ENCODE peak calls at places on chromosome 6, in nine cellular contexts. B, G, C, V, L, D, R, O and N are unnamed samples.

GRCh38 chr6:75761489-75761888 is 12.4 kb downstream of the MYO6 start:
- DNase-seq in B (no peak), G (no peak), C (no peak), V (no peak), L (no peak), D (no peak), R (no peak), O (no peak), N (no peak)

GRCh38 chr6:170116643-170117042 is 174.2 kb downstream of the DLL1 start:
- DNase-seq in B (peak; percentile 72), G (no peak), C (no peak), V (no peak), L (no peak), D (no peak), R (peak; percentile 28), O (no peak), N (peak; percentile 18)

GRCh38 chr6:137217801-137218472 is 1.2 kb downstream of the IFNGR1 start:
- DNase-seq in B (peak; percentile 70), G (no peak), C (no peak), V (peak; percentile 75), L (no peak), D (peak; percentile 52), R (no peak), O (no peak), N (no peak)

GRCh38 chr6:36677059-36677749 is 1.3 kb upstream of the CDKN1A start:
- DNase-seq in B (peak; percentile 39), G (no peak), C (no peak), V (no peak), L (no peak), D (peak; percentile 68), R (no peak), O (no peak), N (no peak)

GRCh38 chr6:37971711-37972410 is 152.3 kb downstream of the ZFAND3 start:
- DNase-seq in B (no peak), G (no peak), C (no peak), V (no peak), L (no peak), D (no peak), R (no peak), O (no peak), N (no peak)

GRCh38 chr6:53282741-53283140 is 66.0 kb downstream of the ELOVL5 start:
- DNase-seq in B (no peak), G (no peak), C (peak; percentile 39), V (no peak), L (no peak), D (no peak), R (no peak), O (no peak), N (no peak)

GRCh38 chr6:45816674-45817297 is 198.9 kb downstream of the CLIC5 start:
- DNase-seq in B (no peak), G (peak; percentile 11), C (no peak), V (no peak), L (no peak), D (no peak), R (no peak), O (no peak), N (no peak)

GRCh38 chr6:107539409-107539808 is 49.5 kb downstream of the SOBP start:
- DNase-seq in B (no peak), G (no peak), C (no peak), V (no peak), L (no peak), D (no peak), R (no peak), O (no peak), N (no peak)

GRCh38 chr6:149978610-149979009 is 14.9 kb downstream of the ULBP1 start:
- DNase-seq in B (no peak), G (no peak), C (no peak), V (no peak), L (no peak), D (no peak), R (no peak), O (no peak), N (no peak)

GRCh38 chr6:149975400-149975799 is 11.7 kb downstream of the ULBP1 start:
- DNase-seq in B (no peak), G (no peak), C (no peak), V (no peak), L (no peak), D (no peak), R (no peak), O (no peak), N (no peak)

GRCh38 chr6:149979293-149979692 is 15.6 kb downstream of the ULBP1 start:
- DNase-seq in B (no peak), G (no peak), C (no peak), V (no peak), L (no peak), D (no peak), R (no peak), O (no peak), N (no peak)

GRCh38 chr6:149969635-149970034 is 5.9 kb downstream of the ULBP1 start:
- DNase-seq in B (no peak), G (no peak), C (no peak), V (no peak), L (no peak), D (no peak), R (no peak), O (no peak), N (no peak)

DNA sequence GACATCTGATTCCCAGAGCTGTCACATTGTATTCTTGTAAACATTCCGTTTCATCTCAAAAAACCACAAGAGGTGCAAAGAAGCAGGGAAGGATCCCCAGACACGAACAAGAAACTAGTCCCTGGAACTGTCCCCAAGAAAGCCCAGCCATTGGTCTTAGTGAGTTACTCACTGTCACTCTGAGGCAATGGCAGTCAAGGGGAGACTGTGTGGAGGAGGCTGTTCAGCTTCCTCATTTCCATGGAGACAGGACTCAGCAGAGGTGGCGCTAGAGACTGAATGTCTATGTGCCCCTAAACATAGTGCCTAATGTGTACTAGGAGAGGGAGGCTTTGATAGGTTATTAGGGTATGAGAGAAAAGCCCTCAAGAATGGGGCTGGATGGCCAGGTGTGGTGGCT is 11.1 kb downstream of the ULBP1 start:
- DNase-seq in B (no peak), G (no peak), C (no peak), V (no peak), L (no peak), D (no peak), R (no peak), O (no peak), N (no peak)
- TF ChIP-seq CTCF in B (no peak), G (no peak), C (no peak), V (no peak), L (no peak), D (no peak), R (no peak), O (no peak), N (no peak)

GRCh38 chr6:109454483-109455160 is 950 bp downstream of the MICAL1 start:
- DNase-seq in B (peak; percentile 94), G (no peak), C (peak; percentile 14), V (no peak), L (peak; percentile 61), D (peak; percentile 10), R (peak; percentile 64), O (no peak), N (no peak)
- TF ChIP-seq CTCF in B (no peak), G (no peak), C (no peak), V (no peak), L (no peak), D (no peak), R (no peak), O (no peak), N (no peak)

DNA sequence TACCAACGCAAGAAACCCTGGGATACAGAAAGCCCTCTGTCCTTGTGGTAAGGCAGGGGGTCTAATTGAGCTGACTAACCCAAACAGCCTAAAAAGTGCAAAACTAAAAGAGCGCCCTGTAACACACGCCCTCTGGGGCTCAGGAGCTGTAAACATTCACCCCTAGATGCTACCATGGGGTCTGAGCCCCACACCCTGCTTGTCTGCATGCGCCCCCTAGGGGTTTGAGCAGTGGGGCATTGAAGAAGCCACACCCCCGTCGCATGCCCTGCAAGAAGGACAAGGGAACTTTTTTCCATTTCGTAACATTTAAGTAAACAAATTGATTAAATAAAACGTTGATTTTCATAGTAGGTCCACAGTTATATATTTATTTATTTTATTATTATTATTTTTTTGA is 616.9 kb upstream of the MAN1A1 start:
- DNase-seq in B (no peak), G (no peak), C (no peak), V (no peak), L (no peak), D (no peak), R (no peak), O (no peak), N (no peak)
- TF ChIP-seq CTCF in B (no peak), G (no peak), C (peak; percentile 5), V (no peak), L (peak; percentile 19), D (peak; percentile 43), R (no peak), O (peak; percentile 45), N (no peak)

GRCh38 chr6:122676146-122676545 is 65.9 kb downstream of the PKIB start:
- DNase-seq in B (no peak), G (no peak), C (no peak), V (no peak), L (no peak), D (no peak), R (no peak), O (no peak), N (no peak)
- TF ChIP-seq CTCF in B (no peak), G (no peak), C (no peak), V (no peak), L (no peak), D (no peak), R (no peak), O (no peak), N (no peak)

GRCh38 chr6:24897186-24897585 is 38.6 kb downstream of the RIPOR2 start:
- DNase-seq in B (no peak), G (no peak), C (no peak), V (no peak), L (no peak), D (no peak), R (no peak), O (no peak), N (no peak)

GRCh38 chr6:24890471-24890870 is 45.3 kb downstream of the RIPOR2 start:
- DNase-seq in B (no peak), G (no peak), C (no peak), V (no peak), L (no peak), D (no peak), R (no peak), O (no peak), N (no peak)

GRCh38 chr6:24888967-24889366 is 46.8 kb downstream of the RIPOR2 start:
- DNase-seq in B (no peak), G (no peak), C (no peak), V (no peak), L (no peak), D (no peak), R (no peak), O (no peak), N (no peak)

GRCh38 chr6:24891004-24891403 is 44.8 kb downstream of the RIPOR2 start:
- DNase-seq in B (no peak), G (peak; percentile 41), C (no peak), V (no peak), L (no peak), D (no peak), R (no peak), O (no peak), N (no peak)

DNA sequence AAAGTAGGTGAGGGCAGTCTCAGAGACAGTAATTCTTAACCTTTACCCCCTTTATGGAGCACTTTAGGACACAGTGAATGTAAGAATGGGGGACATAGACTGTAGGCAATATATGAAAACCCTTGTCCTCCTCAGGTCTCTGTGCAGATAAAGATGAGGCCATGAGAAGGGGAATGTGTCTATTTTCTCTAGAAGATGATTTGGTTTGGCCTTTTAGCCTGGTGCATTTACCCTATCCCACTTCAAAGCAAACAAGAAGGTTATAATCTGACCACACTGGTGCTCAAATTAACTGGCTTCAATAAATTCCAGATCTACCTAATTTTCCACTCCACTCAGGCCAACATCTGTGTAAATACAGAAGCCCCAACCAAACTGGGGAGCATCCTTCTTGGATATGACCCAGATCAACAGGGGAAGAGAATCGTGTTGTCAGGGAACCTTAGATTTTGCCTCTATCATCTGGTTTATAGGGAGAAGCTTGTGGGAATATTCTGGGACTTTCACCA is 42.4 kb downstream of the RIPOR2 start:
- DNase-seq in B (no peak), G (no peak), C (no peak), V (no peak), L (no peak), D (no peak), R (no peak), O (no peak), N (no peak)
- TF ChIP-seq CTCF in B (no peak), G (no peak), C (no peak), V (no peak), L (no peak), D (no peak), R (no peak), O (no peak), N (no peak)